ENCODE peak calls at places on chromosomes 4 and X, in eight cellular contexts. M is endothelial cell of umbilical vein, A is RWPE2, I is keratinocyte, S is left lung, Q is Peyer's patch, Z is psoas muscle, F is pancreas. E is an unnamed sample.

GRCh38 chrX:100829730-100830129 is 9.5 kb downstream of the CSTF2 start:
- DNase-seq in M (peak; percentile 28), A (no peak), I (peak; percentile 5), S (no peak), Q (no peak), Z (no peak), F (no peak), E (no peak)

GRCh38 chrX:13078739-13079444 is 34.5 kb upstream of the FAM9C start:
- DNase-seq in M (peak; percentile 68), A (no peak), I (no peak), S (no peak), Q (peak; percentile 53), Z (peak; percentile 54), F (no peak), E (peak; percentile 45)

GRCh38 chrX:139560221-139560620 is 29.7 kb downstream of the F9 start:
- DNase-seq in M (no peak), A (no peak), I (no peak), S (no peak), Q (no peak), Z (no peak), F (no peak), E (no peak)

GRCh38 chr4:153788064-153788418 is 842 bp downstream of the SFRP2 start:
- DNase-seq in M (no peak), A (no peak), I (no peak), S (no peak), Q (no peak), Z (no peak), F (no peak), E (no peak)

GRCh38 chrX:10512258-10512657 is 108.1 kb downstream of the MID1 start:
- DNase-seq in M (peak; percentile 74), A (no peak), I (no peak), S (no peak), Q (no peak), Z (no peak), F (no peak), E (no peak)

GRCh38 chrX:31649176-31649575 is 577.3 kb upstream of the FTHL17 start:
- DNase-seq in M (no peak), A (no peak), I (no peak), S (no peak), Q (no peak), Z (no peak), F (no peak), E (no peak)

GRCh38 chrX:137567474-137568232 is 1.7 kb downstream of the ZIC3 start:
- DNase-seq in M (no peak), A (no peak), I (no peak), S (no peak), Q (no peak), Z (no peak), F (no peak), E (no peak)

GRCh38 chr4:62517721-62518120 is 1317.6 kb downstream of the ADGRL3 start:
- DNase-seq in M (no peak), A (no peak), I (no peak), S (no peak), Q (no peak), Z (no peak), F (no peak), E (no peak)

GRCh38 chr4:107265859-107266258 is 229.7 kb upstream of the DKK2 start:
- DNase-seq in M (no peak), A (no peak), I (no peak), S (no peak), Q (no peak), Z (no peak), F (no peak), E (no peak)

GRCh38 chrX:139126493-139126892 is 404.0 kb upstream of the F9 start:
- DNase-seq in M (no peak), A (no peak), I (no peak), S (no peak), Q (no peak), Z (peak; percentile 46), F (no peak), E (peak; percentile 21)

GRCh38 chr4:120750152-120750525 is 172.4 kb downstream of the PRDM5 start:
- DNase-seq in M (no peak), A (no peak), I (no peak), S (no peak), Q (no peak), Z (no peak), F (no peak), E (no peak)

GRCh38 chr4:89111833-89112563 is 665 bp downstream of the TIGD2 start:
- DNase-seq in M (peak; percentile 12), A (no peak), I (peak; percentile 92), S (peak; percentile 47), Q (no peak), Z (no peak), F (no peak), E (no peak)

GRCh38 chrX:155534800-155535199 is 76.4 kb upstream of the F8A3 start:
- DNase-seq in M (no peak), A (no peak), I (no peak), S (no peak), Q (no peak), Z (no peak), F (no peak), E (no peak)

GRCh38 chr4:4914059-4914820 is 54.8 kb downstream of the MSX1 start:
- DNase-seq in M (no peak), A (no peak), I (no peak), S (no peak), Q (no peak), Z (no peak), F (no peak), E (no peak)

GRCh38 chrX:50996930-50997329 is 86.4 kb downstream of the BMP15 start:
- DNase-seq in M (no peak), A (no peak), I (no peak), S (no peak), Q (no peak), Z (no peak), F (no peak), E (no peak)

GRCh38 chrX:150731795-150732194 is 38.6 kb downstream of the MTMR1 start:
- DNase-seq in M (no peak), A (no peak), I (no peak), S (no peak), Q (no peak), Z (no peak), F (no peak), E (no peak)

GRCh38 chrX:72308566-72309296 is 3.0 kb upstream of the CITED1 start:
- DNase-seq in M (peak; percentile 63), A (no peak), I (no peak), S (peak; percentile 52), Q (peak; percentile 70), Z (peak; percentile 70), F (peak; percentile 77), E (peak; percentile 75)

GRCh38 chr4:122119739-122120138 is 32.4 kb upstream of the BLTP1 start:
- DNase-seq in M (no peak), A (no peak), I (no peak), S (no peak), Q (no peak), Z (no peak), F (no peak), E (no peak)

GRCh38 chr4:122118243-122118642 is 33.9 kb upstream of the BLTP1 start:
- DNase-seq in M (no peak), A (no peak), I (no peak), S (no peak), Q (no peak), Z (no peak), F (no peak), E (no peak)

GRCh38 chr4:122121593-122121992 is 30.5 kb upstream of the BLTP1 start:
- DNase-seq in M (no peak), A (no peak), I (no peak), S (no peak), Q (no peak), Z (no peak), F (no peak), E (no peak)

GRCh38 chr4:122122083-122122482 is 30.0 kb upstream of the BLTP1 start:
- DNase-seq in M (no peak), A (no peak), I (no peak), S (no peak), Q (no peak), Z (no peak), F (no peak), E (no peak)

DNA sequence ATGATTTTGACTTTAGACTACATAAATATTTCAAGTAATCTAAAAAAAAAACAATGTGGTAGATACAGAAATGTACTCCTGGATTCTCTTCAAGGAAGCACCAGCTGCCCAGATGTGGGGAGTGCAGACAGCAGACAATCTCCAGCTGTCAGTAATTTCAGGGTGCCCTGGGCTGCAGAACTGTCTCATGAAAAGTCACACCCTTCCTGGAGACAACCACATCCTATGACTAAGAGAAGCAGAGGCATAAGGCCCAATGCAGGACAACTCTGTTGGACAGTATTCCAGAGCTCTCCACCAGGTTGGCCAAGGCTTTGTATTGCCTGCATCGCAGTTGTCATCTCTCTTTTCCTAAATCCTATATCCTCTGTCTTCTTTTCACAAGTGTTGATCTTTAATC is 34.4 kb upstream of the BLTP1 start:
- DNase-seq in M (no peak), A (no peak), I (no peak), S (no peak), Q (no peak), Z (no peak), F (no peak), E (no peak)
- H3K4me3 ChIP-seq in M (no peak overlapping the region), A (no peak overlapping the region), I (no peak overlapping the region), S (no peak overlapping the region), Q (no peak overlapping the region), Z (no peak overlapping the region), F (no peak overlapping the region), E (no peak overlapping the region)

DNA sequence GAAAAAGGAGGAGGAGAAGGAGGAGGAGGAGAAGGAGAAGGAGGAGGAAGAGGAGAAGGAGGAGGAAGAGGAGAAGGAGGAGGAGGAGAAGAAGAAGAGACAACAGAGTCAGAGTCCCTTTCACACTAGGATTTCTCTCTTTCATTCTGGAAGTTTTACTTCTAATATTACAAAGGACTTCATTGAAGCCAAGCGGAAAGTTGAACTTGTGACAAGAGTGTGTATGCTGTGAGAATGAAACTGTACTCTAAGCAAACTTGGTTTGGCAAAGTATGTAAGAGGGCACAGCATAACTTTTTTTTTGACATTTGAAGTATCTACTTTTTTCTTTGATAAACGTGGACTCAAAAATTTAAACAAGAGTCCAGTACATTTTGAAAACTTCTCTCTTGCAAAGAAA is 48.0 kb downstream of the CXCL8 start:
- DNase-seq in M (no peak), A (no peak), I (no peak), S (no peak), Q (no peak), Z (no peak), F (no peak), E (no peak)
- TF ChIP-seq CTCF in M (no peak), A (no peak), I (no peak), S (no peak), Q (no peak), Z (no peak), F (no peak), E (no peak)

DNA sequence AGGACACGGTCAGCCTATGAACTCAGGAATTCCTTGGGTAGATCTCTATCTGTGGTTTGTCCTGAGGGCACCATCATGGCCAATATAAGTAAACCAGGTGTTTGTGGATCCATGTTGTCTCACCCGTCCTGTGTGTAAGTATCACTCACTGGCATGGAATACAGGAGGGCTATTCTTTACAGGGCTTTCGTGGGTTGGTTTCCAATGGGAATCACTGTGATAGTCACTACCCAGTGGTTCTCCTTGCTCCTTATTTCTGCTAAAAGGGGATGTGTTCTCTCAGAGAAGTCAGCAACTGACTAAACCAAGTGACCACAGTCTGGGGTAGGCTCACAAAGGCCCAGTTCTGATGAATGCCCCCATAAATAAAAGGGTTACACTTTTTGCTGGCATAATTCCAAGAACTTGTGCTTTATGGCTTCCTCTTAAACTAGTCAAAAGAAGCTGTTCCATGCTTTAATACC is 236.7 kb upstream of the JADE1 start:
- DNase-seq in M (peak; percentile 80), A (no peak), I (peak; percentile 53), S (no peak), Q (no peak), Z (no peak), F (no peak), E (no peak)
- H3K4me1 ChIP-seq in M (peaks cover 38% of the 10 kb centered on the region), A (peaks cover 25% of the 10 kb centered on the region), I (peaks cover 18% of the 10 kb centered on the region), S (peaks cover 15% of the 10 kb centered on the region), Q (no peaks in the 10 kb centered on the region), Z (peaks cover 28% of the 10 kb centered on the region), F (peaks cover 34% of the 10 kb centered on the region), E (peaks cover 8% of the 10 kb centered on the region)

GRCh38 chr4:85725727-85726170 is 250.8 kb downstream of the ARHGAP24 start:
- DNase-seq in M (peak; percentile 30), A (no peak), I (no peak), S (peak; percentile 44), Q (no peak), Z (peak; percentile 59), F (no peak), E (no peak)
- H3K4me3 ChIP-seq in M (no peak overlapping the region), A (no peak overlapping the region), I (no peak overlapping the region), S (no peak overlapping the region), Q (no peak overlapping the region), Z (no peak overlapping the region), F (no peak overlapping the region), E (no peak overlapping the region)

E was measured in mucosa of descending colon.